ENCODE peak calls at places on chromosomes 4 and X, in four cellular contexts. Q is neuronal stem cell, C is aorta, E is left lung. K is an unnamed sample. For H3K9me3, the result is how much of the 10 kb centered on the place peaks cover.

GRCh38 chrX:153885968-153886903 is at the start of gene L1CAM:
- DNase-seq in C (no peak), Q (no peak), E (no peak), K (no peak)

GRCh38 chrX:123140454-123140853 is 43.6 kb upstream of the GRIA3 start:
- DNase-seq in E (no peak), Q (no peak), C (no peak), K (no peak)

GRCh38 chr4:157700898-157701694 is 471.7 kb downstream of the GASK1B start:
- DNase-seq in Q (no peak), E (no peak), C (no peak), K (no peak)

GRCh38 chrX:139720136-139720535 is 12.2 kb upstream of the MCF2 start:
- DNase-seq in E (no peak), Q (peak), C (no peak), K (no peak)

GRCh38 chrX:373641-374471 is 12.9 kb downstream of the PPP2R3B start:
- DNase-seq in Q (peak), E (peak), C (no peak), K (no peak)

GRCh38 chr4:153589703-153590595 is 94.1 kb upstream of the TLR2 start:
- DNase-seq in C (no peak), E (no peak), Q (no peak), K (no peak)

GRCh38 chrX:101287402-101287801 is 3.7 kb downstream of the TAF7L start:
- DNase-seq in C (no peak), E (no peak), Q (peak), K (no peak)

GRCh38 chr4:154164931-154165839 is 326.4 kb downstream of the DCHS2 start:
- DNase-seq in E (no peak), Q (no peak), C (no peak), K (no peak)

GRCh38 chrX:2767631-2768455 is 16.0 kb downstream of the XG start:
- DNase-seq in Q (no peak), E (peak), C (peak), K (no peak)

GRCh38 chrX:153903238-153903980 is 1.1 kb upstream of the AVPR2 start:
- DNase-seq in Q (no peak), C (no peak), E (peak), K (no peak)

GRCh38 chr4:19736968-19737756 is 514.5 kb upstream of the SLIT2 start:
- DNase-seq in E (no peak), C (no peak), Q (peak), K (no peak)

GRCh38 chr4:92121099-92121498 is 182.7 kb upstream of the GRID2 start:
- DNase-seq in C (no peak), Q (no peak), E (peak), K (no peak)

GRCh38 chrX:17812763-17813162 is 48.3 kb downstream of the RAI2 start:
- DNase-seq in Q (no peak), C (no peak), E (no peak), K (no peak)

GRCh38 chr4:48375651-48376291 is 34.4 kb downstream of the SLAIN2 start:
- DNase-seq in E (no peak), C (no peak), Q (no peak), K (no peak)

GRCh38 chr4:84971319-84971932 is 4.9 kb upstream of the WDFY3 start:
- DNase-seq in E (no peak), C (no peak), Q (no peak), K (no peak)

GRCh38 chrX:22147214-22147613 is 115.1 kb downstream of the PHEX start:
- DNase-seq in Q (no peak), C (no peak), E (no peak), K (no peak)

GRCh38 chrX:34734383-34734782 is 77.3 kb upstream of the TMEM47 start:
- DNase-seq in E (no peak), C (no peak), Q (no peak), K (no peak)

GRCh38 chr4:14100349-14100748 is 472.8 kb upstream of the BOD1L1 start:
- DNase-seq in Q (no peak), C (no peak), E (no peak), K (no peak)

GRCh38 chr4:87853108-87853507 is 20.3 kb downstream of the MEPE start:
- DNase-seq in Q (peak), E (no peak), C (no peak), K (no peak)

GRCh38 chrX:119398587-119398973 is 556 bp upstream of the SLC25A43 start:
- DNase-seq in E (no peak), C (no peak), Q (no peak), K (no peak)

GRCh38 chrX:16239211-16239610 is 71.9 kb downstream of the MAGEB17 start:
- DNase-seq in Q (no peak), E (no peak), C (no peak), K (no peak)

GRCh38 chrX:121283921-121284320 is 236.5 kb downstream of the GLUD2 start:
- DNase-seq in C (no peak), E (no peak), Q (no peak), K (no peak)

GRCh38 chr4:7900351-7900750 is 39.3 kb downstream of the AFAP1 start:
- DNase-seq in Q (no peak), E (peak), C (no peak), K (no peak)

GRCh38 chr4:105184316-105184988 is 37.8 kb downstream of the TET2 start:
- DNase-seq in C (no peak), Q (no peak), E (no peak), K (no peak)

GRCh38 chr4:122687450-122688121 is 44.9 kb upstream of the BBS12 start:
- DNase-seq in Q (no peak), C (no peak), E (no peak), K (no peak)

GRCh38 chr4:149784018-149784417 is 31.6 kb downstream of the IQCM start:
- DNase-seq in E (no peak), C (no peak), Q (no peak), K (no peak)

GRCh38 chrX:153662266-153662665 is 11.3 kb downstream of the PNCK start:
- DNase-seq in E (peak), C (peak), Q (no peak), K (peak)

GRCh38 chr4:55124337-55125076 is 888 bp downstream of the KDR start:
- DNase-seq in C (no peak), Q (peak), E (peak), K (no peak)

GRCh38 chr4:6493668-6494304 is 21.4 kb upstream of the PPP2R2C start:
- DNase-seq in E (no peak), Q (peak), C (no peak), K (no peak)

GRCh38 chrX:38654302-38654701 is 93.0 kb downstream of the TSPAN7 start:
- DNase-seq in C (no peak), E (no peak), Q (no peak), K (no peak)

GRCh38 chrX:42577936-42578335 is 200.0 kb downstream of the PPP1R2C start:
- DNase-seq in Q (no peak), E (no peak), C (no peak), K (no peak)

GRCh38 chr4:158754385-158755180 is 14.2 kb upstream of the FNIP2 start:
- DNase-seq in E (no peak), Q (no peak), C (no peak), K (no peak)

GRCh38 chr4:1576200-1576960 is 107.7 kb downstream of the FAM53A start:
- DNase-seq in E (peak), Q (no peak), C (peak), K (no peak)

GRCh38 chr4:165393704-165394103 is 14.9 kb downstream of the CPE start:
- DNase-seq in C (no peak), Q (no peak), E (no peak), K (no peak)

GRCh38 chrX:40821780-40822179 is 86.4 kb upstream of the MED14 start:
- DNase-seq in E (no peak), C (no peak), Q (no peak), K (no peak)
- H3K9me3 ChIP-seq in E (under half), C (under half), Q (under half), K (under half)

DNA sequence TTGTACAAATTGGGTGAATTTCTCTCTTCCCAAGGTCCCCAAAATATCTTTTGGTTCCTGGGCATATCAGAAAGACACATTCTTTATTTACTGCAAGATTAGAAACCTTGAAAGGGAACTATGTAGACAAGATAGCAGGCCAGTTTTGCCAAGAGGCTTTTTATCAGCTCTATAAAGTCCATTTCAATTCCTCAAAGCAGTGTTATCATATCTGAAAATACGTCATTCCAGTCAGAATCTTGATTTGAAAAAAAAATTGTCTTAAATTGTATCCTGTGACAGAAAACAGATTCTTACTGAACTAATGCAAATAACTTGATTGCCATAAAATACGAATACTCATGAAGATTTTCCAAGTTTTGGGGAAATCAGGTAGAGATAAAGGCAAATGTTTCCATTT is 37.0 kb upstream of the NSG1 start:
- DNase-seq in Q (no peak), C (no peak), E (no peak), K (no peak)
- H3K9me3 ChIP-seq in Q (under half), C (under half), E (under half), K (under half)

GRCh38 chr4:211033-211511 is 86.8 kb downstream of the ZNF718 start:
- DNase-seq in E (no peak), C (no peak), Q (no peak), K (no peak)
- H3K9me3 ChIP-seq in E (half or more), C (under half), Q (under half), K (under half)

DNA sequence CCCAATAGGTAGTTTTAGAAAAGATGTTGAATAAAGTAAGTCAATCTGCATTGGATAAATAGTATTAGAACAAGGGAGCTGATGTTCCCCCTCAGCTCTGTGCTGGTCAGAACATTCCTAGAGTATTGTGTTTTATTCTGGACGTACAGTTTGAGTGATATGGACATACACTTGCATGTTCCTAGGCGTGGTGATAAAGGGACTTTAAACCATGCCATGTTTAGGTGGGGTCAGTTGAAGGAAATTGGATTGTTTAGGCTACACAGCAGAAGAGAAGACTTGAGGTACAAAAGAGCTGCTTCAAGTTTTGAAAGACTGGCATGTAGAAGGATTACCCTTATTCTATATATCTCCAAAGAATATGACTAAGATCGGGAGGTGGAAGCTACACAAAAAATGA is 21.6 kb downstream of the GK start:
- DNase-seq in Q (no peak), E (no peak), C (no peak), K (no peak)
- H3K9me3 ChIP-seq in Q (under half), E (under half), C (under half), K (under half)

K was measured in T-helper 17 cell.